ENCODE peak calls at places on chromosomes 11 and 22, in six cellular contexts. W, T, Y, Q, C and V are unnamed samples.

GRCh38 chr11:65502852-65503603 is 4.2 kb downstream of the MALAT1 start:
- DNase-seq in W (no peak), T (no peak), Y (no peak), Q (no peak), C (peak; percentile 73), V (no peak)

GRCh38 chr11:104968856-104969776 is 742 bp upstream of the CASP4 start:
- DNase-seq in W (no peak), T (no peak), Y (no peak), Q (no peak), C (peak; percentile 64), V (no peak)

GRCh38 chr11:66289548-66290331 is 797 bp upstream of the YIF1A start:
- DNase-seq in W (peak; percentile 45), T (peak; percentile 69), Y (peak; percentile 76), Q (peak; percentile 75), C (peak; percentile 16), V (peak; percentile 64)

GRCh38 chr11:128477811-128478210 is 109.5 kb downstream of the ETS1 start:
- DNase-seq in W (no peak), T (no peak), Y (no peak), Q (no peak), C (no peak), V (no peak)

GRCh38 chr22:50313600-50313999 is 6.2 kb upstream of the PLXNB2 start:
- DNase-seq in W (no peak), T (no peak), Y (no peak), Q (no peak), C (no peak), V (no peak)

GRCh38 chr11:109865558-109866186 is 227.5 kb upstream of the ZC3H12C start:
- DNase-seq in W (no peak), T (no peak), Y (no peak), Q (no peak), C (no peak), V (no peak)

GRCh38 chr11:14418801-14419417 is 59.9 kb upstream of the RRAS2 start:
- DNase-seq in W (no peak), T (no peak), Y (no peak), Q (no peak), C (peak; percentile 55), V (no peak)

GRCh38 chr11:117221775-117222517 is 9.9 kb downstream of the PCSK7 start:
- DNase-seq in W (no peak), T (no peak), Y (no peak), Q (no peak), C (peak; percentile 71), V (no peak)

GRCh38 chr11:35856756-35857155 is 87.1 kb upstream of the LDLRAD3 start:
- DNase-seq in W (no peak), T (no peak), Y (no peak), Q (no peak), C (no peak), V (no peak)

GRCh38 chr22:48042621-48043395 is 1280.4 kb downstream of the TBC1D22A start:
- DNase-seq in W (no peak), T (no peak), Y (no peak), Q (no peak), C (no peak), V (no peak)

GRCh38 chr22:22687638-22688500 is 43.5 kb downstream of the GGTLC2 start:
- DNase-seq in W (no peak), T (peak; percentile 10), Y (no peak), Q (peak; percentile 16), C (peak; percentile 73), V (no peak)

GRCh38 chr11:33942954-33943353 is 51.1 kb upstream of the LMO2 start:
- DNase-seq in W (no peak), T (no peak), Y (no peak), Q (no peak), C (peak; percentile 93), V (no peak)

GRCh38 chr22:45271667-45272188 is 13.0 kb upstream of the UPK3A start:
- DNase-seq in W (no peak), T (no peak), Y (no peak), Q (no peak), C (peak; percentile 4), V (no peak)

GRCh38 chr11:1271406-1271805 is 38.0 kb downstream of the TOLLIP start:
- DNase-seq in W (no peak), T (no peak), Y (no peak), Q (no peak), C (no peak), V (no peak)

GRCh38 chr11:111336582-111337256 is 38.4 kb downstream of the POU2AF3 start:
- DNase-seq in W (no peak), T (no peak), Y (no peak), Q (no peak), C (peak; percentile 65), V (no peak)